ENCODE peak calls at places on chromosomes 3 and 15, in five cellular contexts. G is lower lobe of right lung, F is sciatic nerve, Q is amygdala, A is DMS53. U is an unnamed sample.

GRCh38 chr3:127751163-127751621 is 71.1 kb downstream of the MGLL start:
- DNase-seq in G (no peak), F (peak), Q (no peak), A (peak), U (no peak)

GRCh38 chr15:101048191-101049011 is 129.2 kb downstream of the LRRK1 start:
- DNase-seq in G (peak), F (peak), Q (no peak), A (no peak), U (no peak)

GRCh38 chr3:42980209-42980608 is 1.1 kb downstream of the GASK1A start:
- DNase-seq in G (no peak), F (no peak), Q (no peak), A (no peak), U (no peak)

GRCh38 chr3:122948398-122948797 is 79.2 kb downstream of the SEMA5B start:
- DNase-seq in G (no peak), F (no peak), Q (no peak), A (no peak), U (no peak)

GRCh38 chr15:62482715-62483429 is 317.8 kb upstream of the C2CD4B start:
- DNase-seq in G (no peak), F (no peak), Q (no peak), A (peak), U (no peak)

GRCh38 chr3:35777563-35777962 is 138.2 kb downstream of the ARPP21 start:
- DNase-seq in G (no peak), F (no peak), Q (no peak), A (no peak), U (no peak)

GRCh38 chr3:146187334-146187950 is 26.5 kb upstream of the PLOD2 start:
- DNase-seq in G (no peak), F (no peak), Q (no peak), A (peak), U (no peak)

GRCh38 chr3:126100688-126101301 is 16.9 kb upstream of the SLC41A3 start:
- DNase-seq in G (no peak), F (no peak), Q (no peak), A (no peak), U (no peak)

GRCh38 chr3:124800076-124800475 is 69.8 kb downstream of the UMPS start:
- DNase-seq in G (no peak), F (no peak), Q (no peak), A (no peak), U (no peak)

GRCh38 chr15:74324714-74325113 is 42.7 kb downstream of the CYP11A1 start:
- DNase-seq in G (no peak), F (no peak), Q (no peak), A (no peak), U (no peak)

GRCh38 chr15:60390931-60391501 is 6.8 kb downstream of the ANXA2 start:
- DNase-seq in G (no peak), F (no peak), Q (no peak), A (peak), U (no peak)

GRCh38 chr15:101152914-101153313 is 98.9 kb downstream of the CHSY1 start:
- DNase-seq in G (peak), F (no peak), Q (no peak), A (peak), U (no peak)

GRCh38 chr15:71575474-71576045 is 234.8 kb upstream of the NR2E3 start:
- DNase-seq in G (no peak), F (no peak), Q (no peak), A (peak), U (no peak)

GRCh38 chr3:186024210-186024609 is 84.7 kb downstream of the ETV5 start:
- DNase-seq in G (no peak), F (peak), Q (no peak), A (no peak), U (no peak)

GRCh38 chr15:92226020-92226612 is 167.6 kb upstream of the ST8SIA2 start:
- DNase-seq in G (no peak), F (no peak), Q (no peak), A (peak), U (no peak)

GRCh38 chr3:146813496-146813895 is 208.3 kb upstream of the PLSCR5 start:
- DNase-seq in G (no peak), F (no peak), Q (no peak), A (no peak), U (no peak)

GRCh38 chr3:88991496-88991895 is 115.9 kb upstream of the EPHA3 start:
- DNase-seq in G (no peak), F (no peak), Q (no peak), A (no peak), U (no peak)

GRCh38 chr15:31010036-31010435 is 18.6 kb upstream of the MTMR10 start:
- DNase-seq in G (no peak), F (no peak), Q (no peak), A (no peak), U (no peak)

GRCh38 chr3:176430244-176430893 is 766.9 kb downstream of the TBL1XR1 start:
- DNase-seq in G (no peak), F (no peak), Q (no peak), A (peak), U (no peak)

GRCh38 chr3:111717601-111718000 is 122.5 kb upstream of the ZBED2 start:
- DNase-seq in G (peak), F (peak), Q (peak), A (peak), U (peak)

GRCh38 chr15:43775411-43775965 is 1.3 kb downstream of the ELL3 start:
- DNase-seq in G (no peak), F (no peak), Q (no peak), A (peak), U (no peak)

GRCh38 chr3:28347374-28348285 is 891 bp upstream of the ZCWPW2 start:
- DNase-seq in G (no peak), F (no peak), Q (no peak), A (peak), U (no peak)

GRCh38 chr3:188624384-188624783 is 470.4 kb downstream of the LPP start:
- DNase-seq in G (no peak), F (no peak), Q (no peak), A (no peak), U (peak)

GRCh38 chr3:14524311-14524711 is 15.8 kb downstream of the GRIP2 start:
- DNase-seq in G (peak), F (peak), Q (no peak), A (no peak), U (no peak)

GRCh38 chr3:157135671-157136396 is 24.1 kb downstream of the CCNL1 start:
- DNase-seq in G (no peak), F (no peak), Q (no peak), A (peak), U (no peak)

GRCh38 chr15:101324513-101325177 is 29.6 kb upstream of the SNRPA1 start:
- DNase-seq in G (no peak), F (peak), Q (no peak), A (no peak), U (no peak)

GRCh38 chr3:126878664-126879063 is 104.3 kb upstream of the PLXNA1 start:
- DNase-seq in G (no peak), F (no peak), Q (no peak), A (no peak), U (no peak)

GRCh38 chr3:119243712-119244111 is 3.0 kb upstream of the B4GALT4 start:
- DNase-seq in G (no peak), F (no peak), Q (no peak), A (no peak), U (no peak)

GRCh38 chr3:18841422-18842343 is 306.6 kb upstream of the KCNH8 start:
- DNase-seq in G (no peak), F (no peak), Q (no peak), A (no peak), U (no peak)

GRCh38 chr3:72821170-72821781 is 27.0 kb downstream of the SHQ1 start:
- DNase-seq in G (no peak), F (no peak), Q (no peak), A (no peak), U (no peak)

GRCh38 chr3:42009456-42009855 is 47.6 kb upstream of the ULK4 start:
- DNase-seq in G (no peak), F (no peak), Q (no peak), A (no peak), U (no peak)

GRCh38 chr15:90132437-90132836 is 30.2 kb upstream of the IDH2 start:
- DNase-seq in G (no peak), F (no peak), Q (no peak), A (no peak), U (no peak)

GRCh38 chr15:25897658-25898057 is 34.5 kb upstream of the ATP10A start:
- DNase-seq in G (no peak), F (no peak), Q (no peak), A (no peak), U (no peak)

GRCh38 chr15:82995938-82996337 is 9.9 kb downstream of the RAMAC start:
- DNase-seq in G (no peak), F (no peak), Q (no peak), A (no peak), U (no peak)

GRCh38 chr3:76040946-76041345 is 255.6 kb upstream of the ZNF717 start:
- DNase-seq in G (no peak), F (no peak), Q (no peak), A (no peak), U (no peak)

GRCh38 chr3:59327324-59327939 is 277.6 kb upstream of the CFAP20DC start:
- DNase-seq in G (no peak), F (no peak), Q (no peak), A (peak), U (no peak)

GRCh38 chr3:50627407-50628051 is 10.6 kb downstream of the MAPKAPK3 start:
- DNase-seq in G (peak), F (no peak), Q (peak), A (peak), U (peak)

GRCh38 chr15:92618121-92618520 is 37.5 kb downstream of the FAM174B start:
- DNase-seq in G (no peak), F (peak), Q (no peak), A (peak), U (no peak)

GRCh38 chr3:44055951-44056350 is 185.7 kb upstream of the TOPAZ1 start:
- DNase-seq in G (no peak), F (no peak), Q (no peak), A (no peak), U (no peak)